ENCODE peak calls at places on chromosomes 11 and 22, in eight cellular contexts. Q is non-pigmented ciliary epithelial cell; H is activated naive CD8-positive, alpha-beta T cell treated with anti-CD3 and anti-CD28 coated beads, Interleukin-2, amount 50 U/mL, for 16 hours; P is NCI-H1436 treated with DMSO at 0.1 percent for 48 hours; M is T-helper 2 cell; Z is upper lobe of right lung; V is EL; D is activated naive CD4-positive, alpha-beta T cell treated with anti-CD3 and anti-CD28 coated beads, Interleukin-2, amount 50 U/mL, for 16 hours. N is an unnamed sample.

GRCh38 chr22:42462016-42462415 is 29.8 kb upstream of the NFAM1 start:
- DNase-seq in Q (no peak), H (no peak), P (peak; percentile 45), M (no peak), Z (no peak), V (no peak), D (no peak), N (no peak)

GRCh38 chr11:46366661-46367161 is 14.8 kb upstream of the MDK start:
- DNase-seq in Q (no peak), H (no peak), P (no peak), M (no peak), Z (no peak), V (no peak), D (no peak), N (no peak)

GRCh38 chr11:16781821-16782220 is 43.4 kb downstream of the C11orf58 start:
- DNase-seq in Q (no peak), H (no peak), P (no peak), M (no peak), Z (peak; percentile 48), V (no peak), D (no peak), N (no peak)

GRCh38 chr22:29451863-29452262 is 13.5 kb downstream of the RFPL1 start:
- DNase-seq in Q (no peak), H (no peak), P (no peak), M (no peak), Z (no peak), V (no peak), D (no peak), N (no peak)

GRCh38 chr22:45290410-45290936 is 5.7 kb downstream of the UPK3A start:
- DNase-seq in Q (no peak), H (no peak), P (no peak), M (no peak), Z (no peak), V (peak; percentile 72), D (no peak), N (peak; percentile 92)

GRCh38 chr22:46084943-46085830 is 65.1 kb upstream of the PPARA start:
- DNase-seq in Q (no peak), H (no peak), P (no peak), M (no peak), Z (peak; percentile 89), V (peak; percentile 59), D (no peak), N (no peak)

GRCh38 chr22:47987885-47988515 is 1225.5 kb downstream of the TBC1D22A start:
- DNase-seq in Q (no peak), H (no peak), P (no peak), M (no peak), Z (no peak), V (no peak), D (no peak), N (no peak)

GRCh38 chr11:114088216-114088615 is 28.7 kb downstream of the ZBTB16 start:
- DNase-seq in Q (no peak), H (no peak), P (no peak), M (no peak), Z (no peak), V (no peak), D (no peak), N (no peak)

GRCh38 chr11:118226294-118226693 is 1.5 kb upstream of the JAML start:
- DNase-seq in Q (no peak), H (no peak), P (no peak), M (no peak), Z (no peak), V (peak; percentile 9), D (no peak), N (no peak)

GRCh38 chr11:24078056-24078455 is 418.8 kb upstream of the LUZP2 start:
- DNase-seq in Q (no peak), H (no peak), P (no peak), M (no peak), Z (no peak), V (peak; percentile 19), D (no peak), N (no peak)

GRCh38 chr11:59427068-59427382 is 812 bp upstream of the OR5A2 start:
- DNase-seq in Q (no peak), H (no peak), P (no peak), M (no peak), Z (no peak), V (no peak), D (no peak), N (no peak)